ENCODE peak calls at places on chromosomes 2 and 18, in nine cellular contexts. W, V, K, C, Z, A, E, U and I are unnamed samples.

GRCh38 chr2:168490015-168490874 is 34.2 kb downstream of the CERS6 start:
- DNase-seq in W (no peak), C (no peak), Z (peak; percentile 58), E (no peak), A (no peak), K (no peak), U (no peak), V (no peak), I (no peak)

GRCh38 chr2:239288951-239289481 is 111.8 kb downstream of the HDAC4 start:
- DNase-seq in V (no peak), W (no peak), Z (peak; percentile 82), K (peak; percentile 66), A (no peak), U (no peak), C (no peak), E (no peak), I (no peak)

GRCh38 chr2:206389164-206389563 is 54.2 kb upstream of the ADAM23 start:
- DNase-seq in E (no peak), W (no peak), V (no peak), Z (no peak), A (no peak), U (no peak), C (no peak), K (no peak), I (no peak)

GRCh38 chr2:11744631-11745394 is 1.6 kb upstream of the LPIN1 start:
- DNase-seq in C (peak; percentile 62), K (peak; percentile 71), V (no peak), A (peak; percentile 25), Z (no peak), U (peak; percentile 44), W (no peak), E (no peak), I (no peak)

GRCh38 chr18:4096501-4096900 is 358.6 kb downstream of the DLGAP1 start:
- DNase-seq in Z (no peak), C (no peak), A (no peak), U (no peak), W (no peak), E (no peak), V (no peak), K (no peak), I (no peak)

GRCh38 chr18:24246143-24246542 is 107.3 kb downstream of the CABYR start:
- DNase-seq in A (no peak), U (no peak), Z (peak; percentile 32), C (no peak), W (no peak), E (no peak), K (no peak), V (no peak), I (no peak)

GRCh38 chr2:33222309-33222708 is 254.1 kb upstream of the RASGRP3 start:
- DNase-seq in E (no peak), C (no peak), V (no peak), A (no peak), Z (no peak), W (no peak), K (no peak), U (no peak), I (no peak)

GRCh38 chr2:214808481-214808931 is 977 bp downstream of the BARD1 start:
- DNase-seq in U (peak; percentile 9), Z (peak; percentile 17), K (no peak), V (no peak), W (no peak), E (no peak), C (no peak), A (no peak), I (no peak)

GRCh38 chr2:205695460-205695979 is 13.2 kb downstream of the NRP2 start:
- DNase-seq in W (no peak), A (no peak), C (no peak), E (no peak), V (no peak), K (no peak), Z (no peak), U (no peak), I (no peak)

GRCh38 chr18:80210312-80211083 is 36.8 kb downstream of the PARD6G start:
- DNase-seq in C (no peak), A (no peak), V (no peak), E (no peak), Z (no peak), K (no peak), U (peak; percentile 44), W (no peak), I (no peak)

GRCh38 chr2:54599914-54600313 is 123.5 kb upstream of the EML6 start:
- DNase-seq in A (no peak), C (no peak), E (no peak), Z (no peak), U (peak; percentile 63), V (no peak), K (peak; percentile 71), W (peak; percentile 75), I (no peak)

GRCh38 chr2:164061129-164061746 is 325.4 kb upstream of the FIGN start:
- DNase-seq in K (no peak), A (peak; percentile 63), E (no peak), Z (peak; percentile 27), V (no peak), U (peak; percentile 69), W (peak; percentile 28), C (peak; percentile 77), I (no peak)

GRCh38 chr2:229910832-229911412 is 10.9 kb downstream of the TRIP12 start:
- DNase-seq in V (no peak), K (no peak), E (no peak), C (no peak), A (peak; percentile 23), W (no peak), Z (peak; percentile 36), U (peak; percentile 20), I (no peak)

GRCh38 chr2:109069430-109070194 is 59.4 kb upstream of the SH3RF3 start:
- DNase-seq in Z (no peak), E (no peak), U (no peak), V (no peak), K (no peak), C (peak; percentile 26), W (peak; percentile 52), A (no peak), I (no peak)

GRCh38 chr2:47312504-47312875 is 90.5 kb upstream of the MSH2 start:
- DNase-seq in E (no peak), Z (no peak), W (no peak), U (no peak), K (no peak), C (no peak), V (no peak), A (no peak), I (no peak)

GRCh38 chr2:47315490-47315889 is 87.5 kb upstream of the MSH2 start:
- DNase-seq in K (no peak), W (no peak), E (no peak), V (no peak), C (no peak), Z (no peak), A (no peak), U (no peak), I (no peak)

GRCh38 chr2:47313141-47313691 is 89.7 kb upstream of the MSH2 start:
- DNase-seq in K (no peak), A (no peak), W (peak; percentile 39), E (no peak), C (no peak), Z (no peak), V (no peak), U (peak; percentile 76), I (no peak)

GRCh38 chr2:47311764-47312503 is 91.0 kb upstream of the MSH2 start:
- DNase-seq in Z (no peak), K (no peak), W (no peak), C (no peak), A (no peak), U (no peak), V (no peak), E (no peak), I (no peak)

DNA sequence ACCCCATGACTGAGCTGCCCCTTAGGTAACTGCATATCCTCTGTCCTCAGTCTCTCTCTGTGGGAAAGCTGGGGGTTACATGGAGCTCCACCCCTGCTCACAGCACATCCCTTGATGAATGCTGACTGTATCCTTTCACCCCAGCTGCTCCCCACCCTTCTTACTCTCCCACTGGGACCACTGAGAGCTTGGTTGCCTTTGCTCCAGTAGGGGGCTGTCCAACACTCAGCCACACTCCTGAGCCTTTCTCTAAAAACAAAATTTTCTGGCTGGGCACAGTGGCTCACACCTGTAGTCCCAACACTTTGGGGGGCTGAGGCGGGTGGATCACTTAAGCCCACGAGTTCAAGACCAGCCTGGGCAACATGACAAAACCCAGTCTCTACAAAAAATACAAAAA is 89.2 kb upstream of the MSH2 start:
- DNase-seq in U (no peak), Z (no peak), A (no peak), V (no peak), W (no peak), E (no peak), C (peak; percentile 18), K (no peak), I (no peak)
- TF ChIP-seq CTCF in U (peak; percentile 11), Z (peak; percentile 18), A (no peak), V (no peak), W (no peak), E (peak; percentile 7), C (no peak), K (no peak), I (no peak)

GRCh38 chr2:171778515-171778914 is 91.2 kb downstream of the DYNC1I2 start:
- DNase-seq in C (no peak), Z (no peak), W (no peak), V (no peak), U (no peak), E (no peak), A (no peak), K (no peak), I (no peak)
- TF ChIP-seq CTCF in C (no peak), Z (no peak), W (no peak), V (no peak), U (no peak), E (no peak), A (no peak), K (no peak), I (no peak)

DNA sequence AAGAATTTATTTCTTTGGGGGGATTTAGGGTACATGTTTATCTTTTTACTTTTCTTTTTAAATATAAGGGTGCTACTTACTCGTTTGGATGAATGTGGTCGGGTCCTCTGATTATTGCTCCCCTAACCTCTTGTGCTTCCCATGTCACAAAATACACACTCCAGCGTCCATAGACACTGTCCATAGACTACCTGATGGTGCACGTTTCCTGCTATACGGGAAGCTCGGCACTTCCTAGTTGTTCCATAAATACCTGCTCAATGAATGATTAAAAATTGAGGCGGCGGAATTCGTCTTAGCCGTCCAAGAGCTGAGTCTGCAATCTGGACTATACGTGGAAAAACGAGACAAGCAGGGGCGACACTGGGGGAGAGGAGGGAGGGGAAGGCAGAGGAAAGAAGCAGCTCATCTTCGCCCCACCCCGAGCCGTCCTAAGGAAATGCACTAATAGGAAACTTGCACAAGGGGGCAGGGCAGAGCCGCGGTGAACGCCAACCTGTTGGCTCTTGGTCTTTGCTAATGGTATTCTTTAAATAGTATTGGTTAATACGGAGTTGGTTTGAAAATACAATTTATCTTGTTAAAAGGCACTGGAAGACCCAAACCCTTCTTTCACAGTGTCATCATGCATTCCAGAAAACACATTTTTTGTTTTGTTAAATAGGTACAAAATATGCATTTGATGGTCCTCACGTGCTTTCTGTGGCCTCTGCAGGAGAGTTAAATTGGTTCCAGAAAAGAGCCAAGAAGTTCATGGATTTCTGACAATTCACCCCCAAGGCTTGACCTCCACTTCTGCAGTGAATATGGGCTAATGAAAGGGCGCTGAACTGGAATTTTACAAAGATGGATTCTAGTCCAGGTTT is 73.0 kb upstream of the KCTD1 start:
- DNase-seq in C (peak; percentile 71), K (no peak), U (peak; percentile 79), W (peak; percentile 59), E (no peak), Z (peak; percentile 74), A (peak; percentile 57), V (no peak), I (no peak)
- TF ChIP-seq CTCF in C (peak; percentile 80), K (peak; percentile 43), U (peak; percentile 83), W (peak; percentile 59), E (peak; percentile 45), Z (peak; percentile 75), A (peak; percentile 74), V (no peak), I (no peak)

GRCh38 chr2:196535742-196536141 is 103.8 kb upstream of the CCDC150 start:
- DNase-seq in U (peak; percentile 37), W (no peak), K (no peak), V (no peak), C (no peak), A (no peak), Z (no peak), E (no peak), I (no peak)
- TF ChIP-seq CTCF in U (peak; percentile 48), W (no peak), K (no peak), V (no peak), C (no peak), A (no peak), Z (no peak), E (no peak), I (no peak)